ENCODE peak calls at places on chromosome 3, in ten cellular contexts. One of them, this sample, is unnamed.

GRCh38 chr3:50606596-50606995 is 5.0 kb downstream of the CISH start:
- DNase-seq in stimulated activated CD8-positive, alpha-beta memory T cell treated with anti-CD3 and anti-CD28 coated beads, Interleukin-7, amount 100 ng/mL, for 4 hours: no peak
- DNase-seq in HT-29: no peak
- DNase-seq in AG20443: no peak
- DNase-seq in A549: no peak
- DNase-seq in SW480: no peak
- DNase-seq in B cell: no peak
- DNase-seq in hepatic stellate cell: no peak
- DNase-seq in cardiac fibroblast: no peak
- DNase-seq in fibroblast of the conjunctiva: no peak
- DNase-seq in this sample: no peak

GRCh38 chr3:51343918-51344687 is 41.0 kb upstream of the MANF start:
- DNase-seq in A549: no peak
- DNase-seq in SW480: no peak
- DNase-seq in fibroblast of the conjunctiva: peak
- DNase-seq in HT-29: no peak
- DNase-seq in B cell: no peak
- DNase-seq in AG20443: peak
- DNase-seq in hepatic stellate cell: no peak
- DNase-seq in cardiac fibroblast: peak
- DNase-seq in stimulated activated CD8-positive, alpha-beta memory T cell treated with anti-CD3 and anti-CD28 coated beads, Interleukin-7, amount 100 ng/mL, for 4 hours: no peak
- DNase-seq in this sample: no peak

GRCh38 chr3:197103766-197104165 is 74.1 kb upstream of the MELTF start:
- DNase-seq in fibroblast of the conjunctiva: no peak
- DNase-seq in HT-29: no peak
- DNase-seq in SW480: no peak
- DNase-seq in AG20443: no peak
- DNase-seq in hepatic stellate cell: no peak
- DNase-seq in B cell: no peak
- DNase-seq in stimulated activated CD8-positive, alpha-beta memory T cell treated with anti-CD3 and anti-CD28 coated beads, Interleukin-7, amount 100 ng/mL, for 4 hours: no peak
- DNase-seq in cardiac fibroblast: peak
- DNase-seq in A549: no peak
- DNase-seq in this sample: no peak

GRCh38 chr3:150945226-150945625 is 27.3 kb downstream of the CLRN1 start:
- DNase-seq in fibroblast of the conjunctiva: peak
- DNase-seq in SW480: peak
- DNase-seq in stimulated activated CD8-positive, alpha-beta memory T cell treated with anti-CD3 and anti-CD28 coated beads, Interleukin-7, amount 100 ng/mL, for 4 hours: no peak
- DNase-seq in cardiac fibroblast: peak
- DNase-seq in HT-29: no peak
- DNase-seq in AG20443: peak
- DNase-seq in A549: no peak
- DNase-seq in B cell: no peak
- DNase-seq in hepatic stellate cell: no peak
- DNase-seq in this sample: no peak

GRCh38 chr3:131503328-131503650 is 518 bp upstream of the MRPL3 start:
- DNase-seq in stimulated activated CD8-positive, alpha-beta memory T cell treated with anti-CD3 and anti-CD28 coated beads, Interleukin-7, amount 100 ng/mL, for 4 hours: no peak
- DNase-seq in A549: no peak
- DNase-seq in hepatic stellate cell: no peak
- DNase-seq in B cell: no peak
- DNase-seq in fibroblast of the conjunctiva: peak
- DNase-seq in HT-29: no peak
- DNase-seq in AG20443: peak
- DNase-seq in cardiac fibroblast: no peak
- DNase-seq in SW480: no peak
- DNase-seq in this sample: peak

GRCh38 chr3:32910954-32911353 is 40.5 kb upstream of the CCR4 start:
- DNase-seq in fibroblast of the conjunctiva: peak
- DNase-seq in SW480: no peak
- DNase-seq in B cell: no peak
- DNase-seq in A549: no peak
- DNase-seq in AG20443: no peak
- DNase-seq in stimulated activated CD8-positive, alpha-beta memory T cell treated with anti-CD3 and anti-CD28 coated beads, Interleukin-7, amount 100 ng/mL, for 4 hours: no peak
- DNase-seq in hepatic stellate cell: no peak
- DNase-seq in cardiac fibroblast: no peak
- DNase-seq in HT-29: no peak
- DNase-seq in this sample: no peak

GRCh38 chr3:53763353-53763752 is 82.9 kb downstream of the CHDH start:
- DNase-seq in cardiac fibroblast: no peak
- DNase-seq in stimulated activated CD8-positive, alpha-beta memory T cell treated with anti-CD3 and anti-CD28 coated beads, Interleukin-7, amount 100 ng/mL, for 4 hours: no peak
- DNase-seq in HT-29: no peak
- DNase-seq in SW480: no peak
- DNase-seq in hepatic stellate cell: no peak
- DNase-seq in AG20443: no peak
- DNase-seq in fibroblast of the conjunctiva: no peak
- DNase-seq in B cell: no peak
- DNase-seq in A549: no peak
- DNase-seq in this sample: no peak

GRCh38 chr3:65955792-65956477 is 82.8 kb downstream of the MAGI1 start:
- DNase-seq in AG20443: peak
- DNase-seq in B cell: no peak
- DNase-seq in cardiac fibroblast: peak
- DNase-seq in fibroblast of the conjunctiva: no peak
- DNase-seq in stimulated activated CD8-positive, alpha-beta memory T cell treated with anti-CD3 and anti-CD28 coated beads, Interleukin-7, amount 100 ng/mL, for 4 hours: no peak
- DNase-seq in SW480: peak
- DNase-seq in HT-29: no peak
- DNase-seq in hepatic stellate cell: peak
- DNase-seq in A549: no peak
- DNase-seq in this sample: no peak

GRCh38 chr3:5295191-5295690 is 107.7 kb downstream of the EDEM1 start:
- DNase-seq in B cell: no peak
- DNase-seq in HT-29: no peak
- DNase-seq in hepatic stellate cell: no peak
- DNase-seq in SW480: no peak
- DNase-seq in AG20443: no peak
- DNase-seq in A549: no peak
- DNase-seq in cardiac fibroblast: no peak
- DNase-seq in fibroblast of the conjunctiva: no peak
- DNase-seq in stimulated activated CD8-positive, alpha-beta memory T cell treated with anti-CD3 and anti-CD28 coated beads, Interleukin-7, amount 100 ng/mL, for 4 hours: no peak
- DNase-seq in this sample: no peak

GRCh38 chr3:177446160-177446559 is 248.9 kb upstream of the TBL1XR1 start:
- DNase-seq in cardiac fibroblast: no peak
- DNase-seq in hepatic stellate cell: no peak
- DNase-seq in AG20443: no peak
- DNase-seq in A549: no peak
- DNase-seq in B cell: no peak
- DNase-seq in SW480: no peak
- DNase-seq in fibroblast of the conjunctiva: no peak
- DNase-seq in HT-29: no peak
- DNase-seq in stimulated activated CD8-positive, alpha-beta memory T cell treated with anti-CD3 and anti-CD28 coated beads, Interleukin-7, amount 100 ng/mL, for 4 hours: no peak
- DNase-seq in this sample: no peak

GRCh38 chr3:160143482-160143881 is 81.7 kb upstream of the C3orf80 start:
- DNase-seq in A549: no peak
- DNase-seq in AG20443: no peak
- DNase-seq in SW480: no peak
- DNase-seq in hepatic stellate cell: no peak
- DNase-seq in HT-29: no peak
- DNase-seq in fibroblast of the conjunctiva: no peak
- DNase-seq in cardiac fibroblast: no peak
- DNase-seq in stimulated activated CD8-positive, alpha-beta memory T cell treated with anti-CD3 and anti-CD28 coated beads, Interleukin-7, amount 100 ng/mL, for 4 hours: no peak
- DNase-seq in B cell: no peak
- DNase-seq in this sample: no peak

GRCh38 chr3:191492601-191493000 is 31.6 kb downstream of the PYDC2 start:
- DNase-seq in cardiac fibroblast: peak
- DNase-seq in AG20443: no peak
- DNase-seq in HT-29: no peak
- DNase-seq in SW480: no peak
- DNase-seq in stimulated activated CD8-positive, alpha-beta memory T cell treated with anti-CD3 and anti-CD28 coated beads, Interleukin-7, amount 100 ng/mL, for 4 hours: no peak
- DNase-seq in fibroblast of the conjunctiva: no peak
- DNase-seq in A549: no peak
- DNase-seq in hepatic stellate cell: no peak
- DNase-seq in B cell: no peak
- DNase-seq in this sample: no peak

GRCh38 chr3:146217324-146217723 is 33.6 kb downstream of the PLSCR4 start:
- DNase-seq in cardiac fibroblast: peak
- DNase-seq in A549: no peak
- DNase-seq in fibroblast of the conjunctiva: no peak
- DNase-seq in stimulated activated CD8-positive, alpha-beta memory T cell treated with anti-CD3 and anti-CD28 coated beads, Interleukin-7, amount 100 ng/mL, for 4 hours: no peak
- DNase-seq in HT-29: no peak
- DNase-seq in B cell: no peak
- DNase-seq in SW480: no peak
- DNase-seq in AG20443: no peak
- DNase-seq in hepatic stellate cell: no peak
- DNase-seq in this sample: no peak

GRCh38 chr3:73622135-73622534 is 2.6 kb downstream of the PDZRN3 start:
- DNase-seq in HT-29: no peak
- DNase-seq in hepatic stellate cell: no peak
- DNase-seq in cardiac fibroblast: no peak
- DNase-seq in A549: no peak
- DNase-seq in SW480: no peak
- DNase-seq in AG20443: peak
- DNase-seq in stimulated activated CD8-positive, alpha-beta memory T cell treated with anti-CD3 and anti-CD28 coated beads, Interleukin-7, amount 100 ng/mL, for 4 hours: no peak
- DNase-seq in B cell: no peak
- DNase-seq in fibroblast of the conjunctiva: no peak
- DNase-seq in this sample: no peak

GRCh38 chr3:129493206-129493605 is 35.2 kb upstream of the RHO start:
- DNase-seq in B cell: no peak
- DNase-seq in fibroblast of the conjunctiva: no peak
- DNase-seq in SW480: no peak
- DNase-seq in stimulated activated CD8-positive, alpha-beta memory T cell treated with anti-CD3 and anti-CD28 coated beads, Interleukin-7, amount 100 ng/mL, for 4 hours: no peak
- DNase-seq in HT-29: no peak
- DNase-seq in A549: no peak
- DNase-seq in hepatic stellate cell: no peak
- DNase-seq in AG20443: no peak
- DNase-seq in cardiac fibroblast: no peak
- DNase-seq in this sample: no peak

GRCh38 chr3:86800116-86800515 is 190.8 kb downstream of the VGLL3 start:
- DNase-seq in A549: no peak
- DNase-seq in HT-29: no peak
- DNase-seq in AG20443: peak
- DNase-seq in fibroblast of the conjunctiva: no peak
- DNase-seq in B cell: no peak
- DNase-seq in SW480: no peak
- DNase-seq in cardiac fibroblast: no peak
- DNase-seq in hepatic stellate cell: no peak
- DNase-seq in stimulated activated CD8-positive, alpha-beta memory T cell treated with anti-CD3 and anti-CD28 coated beads, Interleukin-7, amount 100 ng/mL, for 4 hours: no peak
- DNase-seq in this sample: no peak

GRCh38 chr3:127172670-127173515 is 20.0 kb upstream of the PRR23E start:
- DNase-seq in cardiac fibroblast: peak
- DNase-seq in stimulated activated CD8-positive, alpha-beta memory T cell treated with anti-CD3 and anti-CD28 coated beads, Interleukin-7, amount 100 ng/mL, for 4 hours: no peak
- DNase-seq in A549: no peak
- DNase-seq in fibroblast of the conjunctiva: peak
- DNase-seq in AG20443: peak
- DNase-seq in SW480: peak
- DNase-seq in HT-29: peak
- DNase-seq in B cell: no peak
- DNase-seq in hepatic stellate cell: peak
- DNase-seq in this sample: peak

GRCh38 chr3:50675179-50676030 is 678 bp downstream of the DOCK3 start:
- DNase-seq in hepatic stellate cell: no peak
- DNase-seq in B cell: peak
- DNase-seq in A549: no peak
- DNase-seq in AG20443: no peak
- DNase-seq in SW480: peak
- DNase-seq in stimulated activated CD8-positive, alpha-beta memory T cell treated with anti-CD3 and anti-CD28 coated beads, Interleukin-7, amount 100 ng/mL, for 4 hours: peak
- DNase-seq in cardiac fibroblast: no peak
- DNase-seq in fibroblast of the conjunctiva: no peak
- DNase-seq in HT-29: no peak
- DNase-seq in this sample: peak

GRCh38 chr3:57224856-57225255 is 2.7 kb upstream of the APPL1 start:
- DNase-seq in stimulated activated CD8-positive, alpha-beta memory T cell treated with anti-CD3 and anti-CD28 coated beads, Interleukin-7, amount 100 ng/mL, for 4 hours: no peak
- DNase-seq in HT-29: no peak
- DNase-seq in A549: no peak
- DNase-seq in fibroblast of the conjunctiva: no peak
- DNase-seq in B cell: no peak
- DNase-seq in hepatic stellate cell: no peak
- DNase-seq in SW480: no peak
- DNase-seq in AG20443: no peak
- DNase-seq in cardiac fibroblast: peak
- DNase-seq in this sample: no peak

GRCh38 chr3:49727154-49727923 is 3.6 kb upstream of the GMPPB start:
- DNase-seq in stimulated activated CD8-positive, alpha-beta memory T cell treated with anti-CD3 and anti-CD28 coated beads, Interleukin-7, amount 100 ng/mL, for 4 hours: no peak
- DNase-seq in fibroblast of the conjunctiva: no peak
- DNase-seq in AG20443: no peak
- DNase-seq in A549: no peak
- DNase-seq in cardiac fibroblast: no peak
- DNase-seq in HT-29: no peak
- DNase-seq in hepatic stellate cell: no peak
- DNase-seq in SW480: no peak
- DNase-seq in B cell: peak
- DNase-seq in this sample: no peak

GRCh38 chr3:190131329-190131728 is 10.6 kb upstream of the P3H2 start:
- DNase-seq in cardiac fibroblast: peak
- DNase-seq in AG20443: no peak
- DNase-seq in HT-29: peak
- DNase-seq in fibroblast of the conjunctiva: peak
- DNase-seq in hepatic stellate cell: no peak
- DNase-seq in A549: no peak
- DNase-seq in stimulated activated CD8-positive, alpha-beta memory T cell treated with anti-CD3 and anti-CD28 coated beads, Interleukin-7, amount 100 ng/mL, for 4 hours: no peak
- DNase-seq in SW480: no peak
- DNase-seq in B cell: no peak
- DNase-seq in this sample: no peak

This sample was measured in NCI-H446.